ENCODE peak calls at places on chromosomes 11 and 22, in four cellular contexts. L is ovary, Y is dorsolateral prefrontal cortex, U is Calu3. X is an unnamed sample.

GRCh38 chr11:74725701-74726100 is 5.5 kb downstream of the CHRDL2 start:
- DNase-seq in L (no peak), Y (no peak), U (no peak), X (no peak)

GRCh38 chr22:47389201-47389600 is 626.8 kb downstream of the TBC1D22A start:
- DNase-seq in L (peak), Y (no peak), U (no peak), X (no peak)

GRCh38 chr11:120335596-120335927 is 651 bp upstream of the ARHGEF12 start:
- DNase-seq in L (no peak), Y (no peak), U (no peak), X (no peak)

GRCh38 chr22:49197500-49197899 is 630.2 kb downstream of the BRD1 start:
- DNase-seq in L (no peak), Y (peak), U (no peak), X (no peak)

GRCh38 chr11:12274056-12274455 is 103.3 kb upstream of the PARVA start:
- DNase-seq in L (no peak), Y (no peak), U (no peak), X (no peak)

GRCh38 chr11:133907841-133908241 is 48.9 kb downstream of the IGSF9B start:
- DNase-seq in L (no peak), Y (no peak), U (no peak), X (no peak)

GRCh38 chr11:26827567-26828037 is 105.7 kb upstream of the SLC5A12 start:
- DNase-seq in L (no peak), Y (no peak), U (no peak), X (no peak)

GRCh38 chr11:63768232-63769043 is at the start of gene ZFTA:
- DNase-seq in L (peak), Y (no peak), U (peak), X (no peak)

GRCh38 chr11:93727985-93728791 is 13.1 kb downstream of the TAF1D start:
- DNase-seq in L (no peak), Y (no peak), U (no peak), X (no peak)

GRCh38 chr11:61511383-61511782 is 2.8 kb downstream of the LRRC10B start:
- DNase-seq in L (no peak), Y (no peak), U (no peak), X (no peak)

GRCh38 chr22:50141891-50142363 is 28.6 kb upstream of the PANX2 start:
- DNase-seq in L (no peak), Y (no peak), U (no peak), X (no peak)

GRCh38 chr11:26947904-26948639 is 45.8 kb upstream of the FIBIN start:
- DNase-seq in L (no peak), Y (no peak), U (no peak), X (no peak)

GRCh38 chr11:1953489-1954284 is 6.6 kb downstream of the MRPL23 start:
- DNase-seq in L (peak), Y (peak), U (no peak), X (no peak)

GRCh38 chr11:14644396-14645246 is 1.0 kb downstream of the PDE3B start:
- DNase-seq in L (no peak), Y (peak), U (peak), X (no peak)

GRCh38 chr11:111676878-111677585 is 74.8 kb downstream of the SIK2 start:
- DNase-seq in L (no peak), Y (no peak), U (no peak), X (no peak)

GRCh38 chr22:36606659-36607058 is 77.7 kb upstream of the EIF3D start:
- DNase-seq in L (no peak), Y (no peak), U (no peak), X (no peak)

GRCh38 chr22:50739279-50739691 is 1.3 kb downstream of the ACR start:
- DNase-seq in L (no peak), Y (no peak), U (no peak), X (no peak)

GRCh38 chr22:23888615-23889401 is 5.4 kb upstream of the MIF start:
- DNase-seq in L (no peak), Y (peak), U (no peak), X (no peak)
- TF ChIP-seq CTCF in L (no peak), Y (peak), U (no peak), X (peak)

GRCh38 chr22:17712441-17712840 is 61.8 kb downstream of the BID start:
- DNase-seq in L (no peak), Y (no peak), U (no peak), X (no peak)
- TF ChIP-seq CTCF in L (no peak), Y (no peak), U (no peak), X (no peak)

DNA sequence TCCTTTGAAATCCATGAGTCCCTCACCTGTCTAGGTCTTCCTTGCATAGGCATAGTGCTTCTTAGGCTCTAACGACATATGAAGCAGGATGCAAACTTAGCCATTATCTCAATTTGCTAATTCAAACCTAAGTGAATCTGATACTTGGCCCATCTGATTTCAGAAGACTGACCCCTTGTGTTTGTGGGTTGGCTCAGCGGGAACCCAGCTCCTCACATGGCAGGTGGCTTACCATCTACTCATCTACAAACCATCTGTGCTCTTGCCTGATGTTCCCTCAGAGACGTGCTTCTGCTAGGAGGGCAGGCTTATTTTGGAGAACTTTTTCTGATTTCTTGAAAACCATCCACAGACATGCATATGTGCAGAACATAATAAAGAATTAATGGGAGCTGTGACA is 15.2 kb downstream of the ELMOD1 start:
- DNase-seq in L (no peak), Y (no peak), U (no peak), X (no peak)
- TF ChIP-seq CTCF in L (no peak), Y (no peak), U (no peak), X (peak)

GRCh38 chr11:71342116-71342515 is 89.7 kb upstream of the SHANK2 start:
- DNase-seq in L (no peak), Y (no peak), U (no peak), X (no peak)

GRCh38 chr11:71342951-71343827 is 90.8 kb upstream of the SHANK2 start:
- DNase-seq in L (no peak), Y (peak), U (peak), X (no peak)

GRCh38 chr11:71341173-71341572 is 88.8 kb upstream of the SHANK2 start:
- DNase-seq in L (no peak), Y (no peak), U (no peak), X (no peak)

GRCh38 chr11:71341596-71341995 is 89.2 kb upstream of the SHANK2 start:
- DNase-seq in L (no peak), Y (no peak), U (no peak), X (no peak)

GRCh38 chr11:71343828-71344400 is 91.5 kb upstream of the SHANK2 start:
- DNase-seq in L (no peak), Y (no peak), U (no peak), X (no peak)
- TF ChIP-seq CTCF in L (no peak), Y (no peak), U (no peak), X (no peak)

GRCh38 chr11:127470485-127470884 is 469.9 kb upstream of the KIRREL3 start:
- DNase-seq in L (no peak), Y (no peak), U (peak), X (no peak)
- TF ChIP-seq CTCF in L (no peak), Y (peak), U (no peak), X (peak)

GRCh38 chr11:16945671-16946469 is 68.3 kb downstream of the PLEKHA7 start:
- DNase-seq in L (peak), Y (peak), U (peak), X (no peak)
- TF ChIP-seq CTCF in L (peak), Y (peak), U (peak), X (peak)

DNA sequence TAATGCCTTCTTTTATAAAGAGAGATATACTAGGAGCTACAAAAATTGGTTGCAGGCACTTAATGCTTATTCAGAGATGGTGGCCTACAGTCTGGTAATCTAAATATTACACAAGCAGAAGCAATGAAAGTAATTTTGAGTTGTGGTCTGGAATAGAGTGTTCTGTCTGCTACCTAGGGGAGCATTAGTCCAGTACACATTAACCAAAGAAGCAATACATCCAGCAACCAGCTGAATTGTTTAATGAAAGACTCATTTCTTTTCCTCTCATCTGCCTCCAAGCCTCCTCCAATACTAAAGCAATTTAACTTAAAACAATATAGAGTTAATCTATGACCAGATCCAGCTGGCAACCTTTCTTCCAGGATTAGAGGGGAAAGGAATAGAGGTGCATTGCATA is 877.1 kb upstream of the CNTN5 start:
- DNase-seq in L (no peak), Y (no peak), U (no peak), X (no peak)
- TF ChIP-seq CTCF in L (no peak), Y (no peak), U (no peak), X (no peak)

GRCh38 chr11:112834277-112834755 is 126.9 kb upstream of the NCAM1 start:
- DNase-seq in L (no peak), Y (peak), U (no peak), X (no peak)
- TF ChIP-seq CTCF in L (no peak), Y (no peak), U (no peak), X (no peak)

GRCh38 chr22:24833881-24834495 is 28.0 kb downstream of the SGSM1 start:
- DNase-seq in L (no peak), Y (no peak), U (no peak), X (no peak)

GRCh38 chr22:24830205-24830979 is 24.4 kb downstream of the SGSM1 start:
- DNase-seq in L (no peak), Y (no peak), U (no peak), X (no peak)

GRCh38 chr22:24831678-24832077 is 25.7 kb downstream of the SGSM1 start:
- DNase-seq in L (no peak), Y (no peak), U (no peak), X (no peak)

GRCh38 chr22:24836282-24836681 is 30.3 kb downstream of the SGSM1 start:
- DNase-seq in L (no peak), Y (no peak), U (no peak), X (no peak)

GRCh38 chr22:24834845-24835570 is 29.0 kb downstream of the SGSM1 start:
- DNase-seq in L (no peak), Y (no peak), U (peak), X (no peak)
- TF ChIP-seq CTCF in L (no peak), Y (no peak), U (peak), X (peak)

X was measured in D721Med.